ENCODE peak calls at places on chromosomes 1 and 21, in five cellular contexts. D, P, L, G and U are unnamed samples.

GRCh38 chr1:163163861-163164582 is 38.7 kb downstream of the RGS5 start:
- DNase-seq in D (no peak), P (peak), L (no peak), G (no peak), U (peak)

GRCh38 chr1:162412002-162412401 is at the start of gene SH2D1B:
- DNase-seq in D (no peak), P (peak), L (no peak), G (no peak), U (peak)

GRCh38 chr1:156930483-156930882 is 10.1 kb downstream of the LRRC71 start:
- DNase-seq in D (peak), P (no peak), L (no peak), G (no peak), U (no peak)

GRCh38 chr1:8203056-8203455 is 114.9 kb upstream of the SLC45A1 start:
- DNase-seq in D (no peak), P (no peak), L (no peak), G (no peak), U (no peak)

GRCh38 chr1:177984761-177985160 is 14.9 kb upstream of the SEC16B start:
- DNase-seq in D (no peak), P (no peak), L (no peak), G (no peak), U (no peak)

GRCh38 chr1:58249371-58249728 is 297.2 kb downstream of the OMA1 start:
- DNase-seq in D (no peak), P (no peak), L (no peak), G (no peak), U (no peak)

GRCh38 chr1:8094481-8095241 is 68.6 kb upstream of the ERRFI1 start:
- DNase-seq in D (no peak), P (peak), L (no peak), G (peak), U (peak)

GRCh38 chr1:184827600-184828368 is 73.1 kb upstream of the EDEM3 start:
- DNase-seq in D (no peak), P (peak), L (peak), G (peak), U (peak)

GRCh38 chr1:160094291-160094625 is 4.2 kb downstream of the IGSF8 start:
- DNase-seq in D (no peak), P (no peak), L (no peak), G (no peak), U (no peak)

GRCh38 chr21:32538147-32538792 is 47.1 kb downstream of the TCP10L start:
- DNase-seq in D (no peak), P (no peak), L (peak), G (no peak), U (no peak)

GRCh38 chr1:98110674-98111073 is 189.8 kb upstream of the DPYD start:
- DNase-seq in D (no peak), P (peak), L (no peak), G (no peak), U (peak)

GRCh38 chr1:204941415-204942338 is 71.0 kb downstream of the NFASC start:
- DNase-seq in D (peak), P (peak), L (peak), G (peak), U (peak)

GRCh38 chr1:97074771-97075170 is 353.2 kb downstream of the PTBP2 start:
- DNase-seq in D (no peak), P (no peak), L (no peak), G (no peak), U (no peak)

GRCh38 chr1:8097077-8097799 is 71.1 kb upstream of the ERRFI1 start:
- DNase-seq in D (no peak), P (peak), L (no peak), G (peak), U (peak)

GRCh38 chr1:202193614-202194327 is at the start of gene LGR6:
- DNase-seq in D (peak), P (no peak), L (no peak), G (peak), U (peak)
- H3K4me3 ChIP-seq in D (peak), P (no peak), L (no peak), G (peak), U (no peak)

GRCh38 chr21:46096997-46097825 is 701 bp upstream of the COL6A2 start:
- DNase-seq in D (peak), P (no peak), L (no peak), G (peak), U (peak)
- H2AFZ ChIP-seq in D (no peak), P (peak), L (no peak), G (peak), U (no peak)

DNA sequence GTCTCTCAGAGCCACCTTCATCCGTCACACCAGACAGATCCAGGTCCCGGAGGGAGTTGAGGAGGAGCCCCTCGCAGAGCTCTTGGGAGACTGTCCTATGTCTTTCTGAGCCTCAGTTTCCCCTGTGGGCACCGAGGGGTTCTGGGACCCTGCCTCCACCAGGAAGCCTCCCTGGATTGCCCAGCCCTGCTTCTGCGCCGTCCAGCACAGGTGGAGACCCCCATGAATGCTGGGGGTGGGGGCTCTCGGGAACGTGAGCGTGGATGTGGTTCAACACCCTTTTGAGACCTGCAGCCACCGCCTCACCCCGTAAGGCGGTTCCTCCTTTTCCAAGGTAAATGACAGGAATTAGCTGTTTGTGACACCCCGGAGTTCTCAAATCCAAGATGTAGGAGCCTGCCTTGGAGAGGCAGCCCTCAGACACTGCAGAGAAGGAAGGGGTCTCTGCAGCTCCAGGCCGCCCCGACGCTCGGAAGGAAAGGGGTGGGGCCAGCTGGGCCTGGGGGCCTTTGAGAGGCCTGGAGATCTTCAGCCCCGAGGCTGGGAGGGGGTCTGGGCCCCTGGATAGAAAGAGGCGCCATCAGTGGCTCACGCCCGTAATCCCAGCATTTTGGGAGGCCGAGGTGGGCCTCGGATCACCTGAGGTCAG is 986 bp upstream of the TNFRSF18 start:
- DNase-seq in D (peak), P (peak), L (no peak), G (no peak), U (no peak)
- TF ChIP-seq EZH2phosphoT487 in D (no peak), P (no peak), L (no peak), G (no peak), U (no peak)

GRCh38 chr1:159009287-159009686 is 420 bp upstream of the IFI16 start:
- DNase-seq in D (no peak), P (no peak), L (peak), G (no peak), U (no peak)
- H3K4me3 ChIP-seq in D (no peak), P (peak), L (peak), G (no peak), U (peak)

GRCh38 chr1:191099696-191100095 is 622.0 kb upstream of the BRINP3 start:
- DNase-seq in D (peak), P (no peak), L (no peak), G (no peak), U (no peak)
- H2AFZ ChIP-seq in D (peak), P (no peak), L (no peak), G (no peak), U (no peak)